ENCODE peak calls at places on chromosomes 11 and 22, in nine cellular contexts. X, E, R, H, Y, V, F, J and L are unnamed samples.

GRCh38 chr22:30635273-30636225 is at the start of gene SLC35E4:
- DNase-seq in X (peak; percentile 26), E (peak; percentile 98), R (peak; percentile 94), H (peak; percentile 77), Y (peak; percentile 95), V (peak; percentile 93), F (peak; percentile 95), J (peak; percentile 99), L (peak; percentile 97)

GRCh38 chr11:28090052-28090749 is 17.8 kb downstream of the KIF18A start:
- DNase-seq in X (no peak), E (no peak), R (peak; percentile 45), H (no peak), Y (no peak), V (no peak), F (peak; percentile 50), J (no peak), L (no peak)

GRCh38 chr22:31637938-31638618 is 23.9 kb downstream of the PISD start:
- DNase-seq in X (no peak), E (no peak), R (peak; percentile 59), H (no peak), Y (peak; percentile 87), V (no peak), F (peak; percentile 54), J (no peak), L (no peak)

GRCh38 chr22:48607901-48608650 is 1219.6 kb downstream of the BRD1 start:
- DNase-seq in X (no peak), E (no peak), R (no peak), H (no peak), Y (no peak), V (no peak), F (no peak), J (no peak), L (no peak)

GRCh38 chr22:40578171-40578570 is 58.3 kb downstream of the MRTFA start:
- DNase-seq in X (no peak), E (no peak), R (no peak), H (no peak), Y (no peak), V (no peak), F (no peak), J (no peak), L (no peak)

GRCh38 chr22:44597616-44598015 is 99.6 kb upstream of the RTL6 start:
- DNase-seq in X (peak; percentile 57), E (no peak), R (no peak), H (peak; percentile 32), Y (no peak), V (no peak), F (no peak), J (no peak), L (peak; percentile 97)

GRCh38 chr11:60334005-60334620 is 7.1 kb downstream of the MS4A6E start:
- DNase-seq in X (peak; percentile 3), E (no peak), R (peak; percentile 82), H (peak; percentile 9), Y (peak; percentile 89), V (peak; percentile 6), F (peak; percentile 50), J (no peak), L (peak; percentile 38)

GRCh38 chr11:33704240-33705002 is 3.8 kb upstream of the C11orf91 start:
- DNase-seq in X (no peak), E (no peak), R (peak; percentile 56), H (no peak), Y (no peak), V (no peak), F (no peak), J (no peak), L (peak; percentile 61)

GRCh38 chr11:69966910-69967309 is 111.2 kb upstream of the ANO1 start:
- DNase-seq in X (no peak), E (no peak), R (no peak), H (no peak), Y (no peak), V (no peak), F (no peak), J (no peak), L (no peak)

GRCh38 chr11:332651-333480 is 12.2 kb upstream of the IFITM3 start:
- DNase-seq in X (no peak), E (peak; percentile 62), R (no peak), H (no peak), Y (no peak), V (no peak), F (no peak), J (peak; percentile 57), L (no peak)

GRCh38 chr22:39177791-39178190 is 25.3 kb upstream of the CBX7 start:
- DNase-seq in X (no peak), E (no peak), R (peak; percentile 69), H (no peak), Y (no peak), V (no peak), F (no peak), J (peak; percentile 72), L (no peak)

GRCh38 chr11:120554771-120555432 is 43.4 kb downstream of the GRIK4 start:
- DNase-seq in X (no peak), E (no peak), R (peak; percentile 40), H (no peak), Y (peak; percentile 67), V (no peak), F (peak; percentile 23), J (peak; percentile 57), L (peak; percentile 19)

GRCh38 chr11:17164361-17165246 is 43.2 kb downstream of the PIK3C2A start:
- DNase-seq in X (no peak), E (no peak), R (no peak), H (peak; percentile 14), Y (peak; percentile 25), V (no peak), F (no peak), J (no peak), L (no peak)

GRCh38 chr22:43481528-43482309 is 69.9 kb downstream of the MPPED1 start:
- DNase-seq in X (no peak), E (no peak), R (peak; percentile 24), H (no peak), Y (peak; percentile 29), V (no peak), F (no peak), J (peak; percentile 42), L (peak; percentile 54)

GRCh38 chr11:1890856-1891830 is 552 bp downstream of the PRR33 start:
- DNase-seq in X (no peak), E (peak; percentile 66), R (no peak), H (no peak), Y (no peak), V (no peak), F (no peak), J (no peak), L (no peak)

GRCh38 chr22:27533105-27533504 is 268.5 kb downstream of the MN1 start:
- DNase-seq in X (no peak), E (no peak), R (no peak), H (no peak), Y (no peak), V (no peak), F (no peak), J (no peak), L (no peak)

GRCh38 chr22:41957941-41958556 is 6.1 kb downstream of the SMIM45 start:
- DNase-seq in X (no peak), E (no peak), R (no peak), H (no peak), Y (no peak), V (no peak), F (no peak), J (no peak), L (no peak)

GRCh38 chr11:126843096-126843495 is 157.5 kb downstream of the KIRREL3 start:
- DNase-seq in X (no peak), E (no peak), R (no peak), H (no peak), Y (no peak), V (no peak), F (no peak), J (no peak), L (no peak)

GRCh38 chr11:2791521-2792375 is 92.0 kb upstream of the KCNQ1OT1 start:
- DNase-seq in X (peak; percentile 5), E (peak; percentile 62), R (no peak), H (no peak), Y (no peak), V (no peak), F (no peak), J (peak; percentile 81), L (peak; percentile 75)

GRCh38 chr11:62880231-62880802 is 379 bp upstream of the SLC3A2 start:
- DNase-seq in X (no peak), E (no peak), R (peak; percentile 69), H (peak; percentile 70), Y (peak; percentile 52), V (no peak), F (peak; percentile 90), J (peak; percentile 87), L (no peak)

GRCh38 chr22:35549338-35549737 is 8.7 kb downstream of the RASD2 start:
- DNase-seq in X (peak; percentile 23), E (no peak), R (no peak), H (no peak), Y (no peak), V (no peak), F (no peak), J (no peak), L (no peak)

GRCh38 chr11:26287067-26287518 is 44.8 kb upstream of the ANO3 start:
- DNase-seq in X (no peak), E (no peak), R (no peak), H (no peak), Y (no peak), V (no peak), F (no peak), J (no peak), L (no peak)

GRCh38 chr22:48478529-48479265 is 1349.0 kb downstream of the BRD1 start:
- DNase-seq in X (no peak), E (no peak), R (no peak), H (no peak), Y (no peak), V (no peak), F (no peak), J (peak; percentile 47), L (no peak)

GRCh38 chr11:78514922-78515502 is 59.7 kb downstream of the NARS2 start:
- DNase-seq in X (no peak), E (no peak), R (no peak), H (no peak), Y (no peak), V (no peak), F (no peak), J (no peak), L (peak; percentile 79)

GRCh38 chr11:14446701-14447169 is 52.9 kb downstream of the COPB1 start:
- DNase-seq in X (no peak), E (no peak), R (peak; percentile 45), H (no peak), Y (no peak), V (no peak), F (peak; percentile 34), J (no peak), L (no peak)

GRCh38 chr11:64341851-64342791 is 2.1 kb downstream of the CCDC88B start:
- DNase-seq in X (no peak), E (peak; percentile 94), R (peak; percentile 90), H (peak; percentile 62), Y (peak; percentile 90), V (peak; percentile 78), F (peak; percentile 93), J (peak; percentile 97), L (peak; percentile 94)

GRCh38 chr11:6442441-6442840 is 1.7 kb upstream of the HPX start:
- DNase-seq in X (no peak), E (no peak), R (no peak), H (no peak), Y (no peak), V (no peak), F (no peak), J (no peak), L (no peak)

GRCh38 chr11:118631510-118631909 is 24.1 kb downstream of the PHLDB1 start:
- DNase-seq in X (no peak), E (no peak), R (no peak), H (no peak), Y (no peak), V (no peak), F (no peak), J (no peak), L (no peak)

GRCh38 chr11:85029964-85030363 is 597.2 kb downstream of the DLG2 start:
- DNase-seq in X (no peak), E (no peak), R (no peak), H (no peak), Y (no peak), V (no peak), F (no peak), J (no peak), L (peak; percentile 21)

GRCh38 chr11:103624708-103625623 is 411.5 kb upstream of the DDI1 start:
- DNase-seq in X (no peak), E (no peak), R (peak; percentile 98), H (peak; percentile 84), Y (peak; percentile 13), V (no peak), F (peak; percentile 93), J (no peak), L (no peak)

GRCh38 chr11:50333861-50334260 is 301.2 kb downstream of the OR4C45 start:
- DNase-seq in X (no peak), E (no peak), R (no peak), H (no peak), Y (no peak), V (no peak), F (no peak), J (no peak), L (no peak)